ENCODE peak calls at places on chromosome 13, in ten cellular contexts. A, Y, S, V, M, H, O, B, F and C are unnamed samples.

GRCh38 chr13:30113983-30114491 is 193.3 kb downstream of the KATNAL1 start:
- DNase-seq in A (peak), Y (no peak), S (no peak), V (no peak), M (no peak), H (peak), O (no peak), B (no peak), F (no peak), C (no peak)

GRCh38 chr13:85806553-85807175 is 7.4 kb upstream of the SLITRK6 start:
- DNase-seq in A (peak), Y (no peak), S (no peak), V (peak), M (peak), H (no peak), O (peak), B (no peak), F (no peak), C (no peak)

GRCh38 chr13:60448907-60449510 is 52.0 kb downstream of the TDRD3 start:
- DNase-seq in A (peak), Y (no peak), S (no peak), V (peak), M (no peak), H (no peak), O (peak), B (no peak), F (no peak), C (no peak)

GRCh38 chr13:74322562-74322961 is 188.4 kb upstream of the KLF12 start:
- DNase-seq in A (no peak), Y (no peak), S (no peak), V (no peak), M (no peak), H (no peak), O (no peak), B (no peak), F (no peak), C (no peak)

GRCh38 chr13:113155201-113155600 is 3.2 kb upstream of the PROZ start:
- DNase-seq in A (no peak), Y (no peak), S (no peak), V (no peak), M (no peak), H (no peak), O (no peak), B (no peak), F (no peak), C (no peak)

GRCh38 chr13:42322806-42323205 is 50.9 kb downstream of the AKAP11 start:
- DNase-seq in A (no peak), Y (no peak), S (no peak), V (no peak), M (no peak), H (no peak), O (no peak), B (no peak), F (no peak), C (no peak)

GRCh38 chr13:40096357-40096911 is 441.0 kb downstream of the COG6 start:
- DNase-seq in A (no peak), Y (no peak), S (no peak), V (no peak), M (no peak), H (no peak), O (no peak), B (no peak), F (peak), C (peak)

GRCh38 chr13:114328034-114328433 is 13.7 kb downstream of the CHAMP1 start:
- DNase-seq in A (no peak), Y (no peak), S (no peak), V (no peak), M (no peak), H (no peak), O (no peak), B (no peak), F (no peak), C (no peak)

GRCh38 chr13:58340895-58341294 is 709.4 kb downstream of the PCDH17 start:
- DNase-seq in A (no peak), Y (no peak), S (no peak), V (no peak), M (no peak), H (no peak), O (no peak), B (no peak), F (no peak), C (no peak)

GRCh38 chr13:110341445-110342247 is 34.6 kb downstream of the COL4A2 start:
- DNase-seq in A (no peak), Y (peak), S (no peak), V (no peak), M (no peak), H (peak), O (no peak), B (no peak), F (no peak), C (no peak)

GRCh38 chr13:72643339-72643989 is 84.0 kb downstream of the MZT1 start:
- DNase-seq in A (peak), Y (peak), S (peak), V (no peak), M (peak), H (peak), O (peak), B (peak), F (peak), C (peak)

GRCh38 chr13:34044660-34045080 is 226.7 kb downstream of the RFC3 start:
- DNase-seq in A (no peak), Y (no peak), S (peak), V (no peak), M (no peak), H (no peak), O (peak), B (no peak), F (no peak), C (no peak)

GRCh38 chr13:112247471-112248405 is 128.4 kb upstream of the SPACA7 start:
- DNase-seq in A (peak), Y (no peak), S (peak), V (no peak), M (peak), H (no peak), O (no peak), B (no peak), F (no peak), C (no peak)

GRCh38 chr13:51158923-51159322 is 47.8 kb upstream of the C13orf42 start:
- DNase-seq in A (no peak), Y (no peak), S (no peak), V (no peak), M (no peak), H (no peak), O (no peak), B (no peak), F (no peak), C (no peak)